ENCODE peak calls at places on chromosomes 6 and 20, in six cellular contexts. Q is ovary, H is heart left ventricle, D is small intestine, G is right atrium auricular region, B is lower lobe of right lung. P is an unnamed sample. For H3K27me3, the result is how much of the 10 kb centered on the place peaks cover.

GRCh38 chr6:70180183-70180903 is 122.5 kb downstream of the COL9A1 start:
- DNase-seq in Q (no peak), D (no peak), H (no peak), B (no peak), G (no peak), P (no peak)

GRCh38 chr6:15378864-15379263 is 133.0 kb downstream of the JARID2 start:
- DNase-seq in Q (no peak), D (no peak), G (no peak), B (no peak), H (no peak), P (no peak)

GRCh38 chr6:168925671-168926070 is 328.0 kb downstream of the THBS2 start:
- DNase-seq in G (peak), H (no peak), D (no peak), Q (no peak), B (no peak), P (peak)

GRCh38 chr20:47256665-47257236 is 99.7 kb downstream of the ZMYND8 start:
- DNase-seq in B (no peak), H (no peak), Q (no peak), G (no peak), D (no peak), P (no peak)

GRCh38 chr6:13767121-13767794 is 47.1 kb downstream of the MCUR1 start:
- DNase-seq in B (no peak), H (peak), Q (peak), D (no peak), G (peak), P (peak)

GRCh38 chr6:41061196-41061726 is 8.3 kb downstream of the APOBEC2 start:
- DNase-seq in B (no peak), H (no peak), Q (no peak), D (no peak), G (no peak), P (no peak)

GRCh38 chr6:136341367-136341766 is 51.7 kb upstream of the BCLAF1 start:
- DNase-seq in D (no peak), H (no peak), G (no peak), Q (no peak), B (no peak), P (no peak)

GRCh38 chr6:84762941-84763396 is 1.4 kb downstream of the TBX18 start:
- DNase-seq in H (peak), G (no peak), D (peak), B (peak), Q (peak), P (no peak)

GRCh38 chr20:252801-253200 is 4.7 kb upstream of the DEFB132 start:
- DNase-seq in B (no peak), H (no peak), G (no peak), Q (no peak), D (no peak), P (no peak)

GRCh38 chr20:258269-258858 is 840 bp downstream of the DEFB132 start:
- DNase-seq in B (no peak), Q (no peak), H (no peak), D (no peak), G (no peak), P (no peak)

GRCh38 chr20:258963-259362 is 1.4 kb downstream of the DEFB132 start:
- DNase-seq in Q (no peak), D (peak), B (no peak), H (no peak), G (peak), P (no peak)

GRCh38 chr20:259991-260390 is 2.5 kb downstream of the DEFB132 start:
- DNase-seq in B (no peak), H (no peak), D (no peak), Q (no peak), G (no peak), P (no peak)

DNA sequence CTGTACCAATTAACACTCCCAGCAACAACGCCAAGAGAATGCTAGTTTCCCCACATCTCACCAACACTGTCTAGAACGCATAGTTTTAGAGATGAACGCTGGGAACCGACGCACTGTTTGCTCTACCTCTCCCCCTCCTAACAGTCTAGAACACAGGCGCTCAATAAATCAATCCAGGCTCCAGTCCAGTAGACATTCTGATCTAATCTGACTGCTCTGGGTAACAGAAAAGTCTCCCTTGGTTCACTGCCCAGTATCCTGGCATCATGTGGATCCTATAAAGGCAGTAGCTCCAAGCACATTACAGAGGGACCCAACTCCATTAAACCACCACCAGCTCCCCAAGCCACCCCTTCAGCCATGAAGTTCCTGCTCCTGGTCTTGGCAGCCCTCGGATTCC is at the start of gene DEFB132:
- DNase-seq in H (no peak), Q (no peak), G (no peak), B (no peak), D (no peak), P (no peak)
- H3K27me3 ChIP-seq in H (under half), Q (under half), G (under half), B (under half), D (under half), P (under half)

GRCh38 chr6:32116674-32117073 is 7.5 kb upstream of the TNXB start:
- DNase-seq in H (no peak), Q (peak), B (no peak), D (no peak), G (no peak), P (no peak)
- H3K27me3 ChIP-seq in H (under half), Q (under half), B (under half), D (under half), G (under half), P (under half)

GRCh38 chr20:19283503-19283902 is 71.1 kb downstream of the SLC24A3 start:
- DNase-seq in B (no peak), G (peak), H (no peak), D (peak), Q (no peak), P (no peak)
- H3K27me3 ChIP-seq in B (under half), G (under half), H (under half), D (under half), Q (under half), P (under half)

DNA sequence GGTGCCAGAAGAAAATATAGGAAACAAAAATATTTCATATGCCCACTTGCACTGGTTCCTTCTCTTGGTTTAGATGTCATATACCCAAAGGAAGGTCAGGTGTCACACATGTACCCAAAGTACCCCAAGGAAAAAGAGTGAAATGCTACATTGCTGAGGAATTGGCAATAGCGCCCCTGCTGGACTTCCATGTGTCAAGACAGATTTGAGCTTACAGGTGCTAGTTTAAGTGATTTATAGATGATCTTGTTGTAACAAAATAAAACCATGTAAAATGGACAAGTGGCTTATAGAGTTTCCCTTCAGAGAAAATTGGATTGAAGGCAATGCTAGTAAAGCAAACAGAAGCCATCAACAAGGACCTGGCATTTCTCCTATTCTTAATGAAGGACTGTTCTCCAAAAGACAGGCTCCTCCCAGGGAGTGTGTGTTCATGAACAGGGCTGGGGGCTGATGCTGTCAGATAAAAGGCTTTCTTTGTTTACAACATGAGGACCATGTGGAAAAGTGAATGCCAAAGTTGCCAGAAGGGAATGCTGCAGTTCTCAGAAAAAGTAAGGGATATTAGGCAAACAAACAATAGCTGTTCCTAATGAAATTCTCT is 64.3 kb upstream of the PAK5 start:
- DNase-seq in H (no peak), D (no peak), Q (no peak), G (no peak), B (no peak), P (no peak)
- H3K27me3 ChIP-seq in H (under half), D (under half), Q (under half), G (under half), B (under half), P (under half)

P was measured in colonic mucosa.